ENCODE peak calls at places on chromosomes 16 and 17, in eight cellular contexts. B is sigmoid colon, R is HepG2, H is heart left ventricle, M is fibroblast of lung, U is hepatocyte, V is uterus, K is PC-9. O is an unnamed sample. For H3K27me3 and H3K36me3, the result is how much of the 10 kb centered on the place peaks cover.

GRCh38 chr16:17304124-17304813 is 166.5 kb downstream of the XYLT1 start:
- DNase-seq in B (no peak), R (no peak), H (no peak), M (no peak), U (peak), V (no peak), K (peak), O (peak)

GRCh38 chr16:11053916-11054460 is 109.6 kb downstream of the CLEC16A start:
- DNase-seq in B (peak), R (no peak), H (no peak), M (no peak), U (no peak), V (no peak), K (no peak), O (no peak)

GRCh38 chr17:74654742-74655141 is 31.2 kb upstream of the CD300E start:
- DNase-seq in B (no peak), R (no peak), H (no peak), M (no peak), U (no peak), V (no peak), K (no peak), O (no peak)

GRCh38 chr16:2811703-2812471 is 5.2 kb upstream of the PRSS21 start:
- DNase-seq in B (peak), R (no peak), H (no peak), M (no peak), U (no peak), V (no peak), K (peak), O (peak)

GRCh38 chr17:28675980-28676379 is 14.0 kb downstream of the SUPT6H start:
- DNase-seq in B (no peak), R (peak), H (no peak), M (no peak), U (peak), V (no peak), K (peak), O (peak)

GRCh38 chr17:46010597-46011186 is 11.6 kb downstream of the STH start:
- DNase-seq in B (no peak), R (peak), H (peak), M (no peak), U (no peak), V (no peak), K (no peak), O (peak)

GRCh38 chr17:35683588-35683987 is 47.9 kb upstream of the RASL10B start:
- DNase-seq in B (no peak), R (no peak), H (no peak), M (no peak), U (no peak), V (no peak), K (no peak), O (no peak)

GRCh38 chr16:30902070-30902972 is 5.9 kb downstream of the CTF1 start:
- DNase-seq in B (peak), R (peak), H (peak), M (peak), U (peak), V (peak), K (peak), O (peak)

GRCh38 chr16:73173396-73173795 is 125.5 kb upstream of the ZFHX3 start:
- DNase-seq in B (no peak), R (no peak), H (no peak), M (peak), U (no peak), V (no peak), K (no peak), O (no peak)

GRCh38 chr17:27989046-27989445 is 53.4 kb upstream of the NLK start:
- DNase-seq in B (no peak), R (no peak), H (no peak), M (peak), U (no peak), V (no peak), K (peak), O (no peak)

GRCh38 chr16:83552193-83552592 is 255.6 kb upstream of the HSBP1 start:
- DNase-seq in B (no peak), R (no peak), H (no peak), M (peak), U (no peak), V (no peak), K (no peak), O (no peak)

GRCh38 chr16:75392911-75393310 is 40.4 kb downstream of the CFDP1 start:
- DNase-seq in B (no peak), R (no peak), H (no peak), M (no peak), U (no peak), V (no peak), K (no peak), O (peak)

GRCh38 chr17:66904760-66905637 is 59.5 kb upstream of the CACNG4 start:
- DNase-seq in B (no peak), R (peak), H (no peak), M (peak), U (peak), V (peak), K (peak), O (no peak)

GRCh38 chr17:10172241-10172741 is 26.1 kb downstream of the GAS7 start:
- DNase-seq in B (no peak), R (no peak), H (no peak), M (no peak), U (no peak), V (no peak), K (no peak), O (no peak)

GRCh38 chr16:17414421-17414820 is 56.3 kb downstream of the XYLT1 start:
- DNase-seq in B (no peak), R (no peak), H (no peak), M (no peak), U (no peak), V (no peak), K (no peak), O (no peak)

GRCh38 chr16:69821844-69822173 is 59.7 kb downstream of the WWP2 start:
- DNase-seq in B (no peak), R (no peak), H (no peak), M (no peak), U (no peak), V (no peak), K (no peak), O (no peak)

GRCh38 chr16:64132686-64133085 is 989.2 kb downstream of the CDH11 start:
- DNase-seq in B (no peak), R (no peak), H (no peak), M (no peak), U (no peak), V (no peak), K (no peak), O (no peak)

GRCh38 chr17:4948166-4948996 is at the start of gene PFN1:
- DNase-seq in B (peak), R (peak), H (peak), M (peak), U (peak), V (peak), K (peak), O (peak)

GRCh38 chr16:78045865-78046581 is 23.7 kb downstream of the CLEC3A start:
- DNase-seq in B (no peak), R (peak), H (peak), M (peak), U (peak), V (peak), K (peak), O (peak)

GRCh38 chr16:57374067-57374534 is 1.8 kb downstream of the CX3CL1 start:
- DNase-seq in B (peak), R (no peak), H (no peak), M (peak), U (no peak), V (peak), K (no peak), O (no peak)

GRCh38 chr16:58096249-58096648 is 32.9 kb downstream of the CFAP20 start:
- DNase-seq in B (no peak), R (no peak), H (no peak), M (no peak), U (no peak), V (no peak), K (peak), O (no peak)

GRCh38 chr17:21283482-21284318 is 811 bp upstream of the MAP2K3 start:
- DNase-seq in B (peak), R (no peak), H (no peak), M (peak), U (peak), V (peak), K (peak), O (no peak)

GRCh38 chr17:61388561-61389356 is 10.9 kb upstream of the TBX2 start:
- DNase-seq in B (no peak), R (no peak), H (peak), M (no peak), U (no peak), V (no peak), K (no peak), O (no peak)

GRCh38 chr16:22369221-22369811 is 5.1 kb downstream of the CDR2 start:
- DNase-seq in B (no peak), R (peak), H (no peak), M (peak), U (peak), V (no peak), K (no peak), O (peak)

GRCh38 chr17:34307110-34307509 is 12.1 kb upstream of the CCL8 start:
- DNase-seq in B (no peak), R (no peak), H (no peak), M (no peak), U (no peak), V (peak), K (no peak), O (no peak)

GRCh38 chr16:6317924-6318323 is 1014.7 kb upstream of the RBFOX1 start:
- DNase-seq in B (no peak), R (no peak), H (no peak), M (no peak), U (no peak), V (no peak), K (no peak), O (no peak)

GRCh38 chr16:89618114-89618999 is 4.9 kb downstream of the DPEP1 start:
- DNase-seq in B (no peak), R (no peak), H (no peak), M (no peak), U (no peak), V (no peak), K (no peak), O (no peak)

GRCh38 chr17:71405101-71405500 is 715.7 kb upstream of the SOX9 start:
- DNase-seq in B (no peak), R (no peak), H (no peak), M (no peak), U (no peak), V (no peak), K (peak), O (no peak)

GRCh38 chr17:38451840-38452529 is 23.7 kb downstream of the ARHGAP23 start:
- DNase-seq in B (no peak), R (no peak), H (no peak), M (peak), U (peak), V (peak), K (peak), O (no peak)

GRCh38 chr17:73293480-73293911 is 18.3 kb downstream of the CDC42EP4 start:
- DNase-seq in B (peak), R (no peak), H (no peak), M (peak), U (peak), V (peak), K (peak), O (no peak)

GRCh38 chr16:72198021-72198420 is 26.1 kb upstream of the PMFBP1 start:
- DNase-seq in B (peak), R (no peak), H (no peak), M (peak), U (peak), V (no peak), K (no peak), O (no peak)

GRCh38 chr17:4625181-4625601 is 16.3 kb downstream of the ALOX15 start:
- DNase-seq in B (no peak), R (no peak), H (no peak), M (no peak), U (peak), V (no peak), K (no peak), O (no peak)

GRCh38 chr17:58640202-58640601 is 51.6 kb downstream of the TEX14 start:
- DNase-seq in B (no peak), R (no peak), H (no peak), M (no peak), U (no peak), V (no peak), K (no peak), O (no peak)

GRCh38 chr17:64130559-64131001 is 636 bp upstream of the ERN1 start:
- DNase-seq in B (peak), R (no peak), H (no peak), M (peak), U (no peak), V (peak), K (no peak), O (no peak)

GRCh38 chr16:83447560-83447959 is 360.2 kb upstream of the HSBP1 start:
- DNase-seq in B (no peak), R (no peak), H (no peak), M (no peak), U (no peak), V (no peak), K (no peak), O (no peak)

GRCh38 chr16:10114411-10114810 is 67.8 kb downstream of the GRIN2A start:
- DNase-seq in B (no peak), R (no peak), H (no peak), M (peak), U (no peak), V (peak), K (no peak), O (no peak)

DNA sequence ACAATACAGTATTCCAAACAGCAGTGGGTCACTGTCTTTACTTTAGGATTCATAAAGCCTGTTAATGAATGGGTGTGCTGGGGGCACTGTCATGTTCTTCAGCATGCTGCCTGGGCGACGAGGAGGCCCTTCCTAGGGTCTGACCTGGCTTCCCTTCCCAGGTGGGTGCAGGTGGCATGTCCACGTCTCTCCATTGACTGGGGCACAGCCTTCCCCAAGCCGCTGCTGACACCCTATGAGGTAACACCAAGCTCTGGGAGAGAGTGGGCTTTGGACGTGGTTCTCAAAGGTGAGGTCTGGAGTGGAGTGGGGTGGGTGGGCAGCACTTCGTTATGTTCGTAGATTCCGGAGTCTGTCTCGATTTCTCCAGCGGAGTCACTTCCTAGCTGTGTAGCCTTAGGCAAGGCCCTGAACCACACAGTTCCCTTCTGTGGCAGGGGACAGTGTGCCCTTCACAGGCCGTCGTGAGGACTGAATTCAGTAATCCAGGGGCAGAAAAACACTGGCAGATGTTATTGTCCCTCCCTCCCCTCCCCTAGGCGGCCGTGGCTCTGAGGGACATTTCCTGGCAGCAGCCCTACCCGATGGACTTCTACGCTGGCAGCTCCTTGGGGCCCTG is 771 bp upstream of the OVCA2 start:
- DNase-seq in B (peak), R (no peak), H (no peak), M (no peak), U (no peak), V (no peak), K (no peak), O (no peak)
- H3K27ac ChIP-seq in B (peak), R (no peak), H (peak), M (peak), U (peak), V (peak), K (no peak), O (peak)

DNA sequence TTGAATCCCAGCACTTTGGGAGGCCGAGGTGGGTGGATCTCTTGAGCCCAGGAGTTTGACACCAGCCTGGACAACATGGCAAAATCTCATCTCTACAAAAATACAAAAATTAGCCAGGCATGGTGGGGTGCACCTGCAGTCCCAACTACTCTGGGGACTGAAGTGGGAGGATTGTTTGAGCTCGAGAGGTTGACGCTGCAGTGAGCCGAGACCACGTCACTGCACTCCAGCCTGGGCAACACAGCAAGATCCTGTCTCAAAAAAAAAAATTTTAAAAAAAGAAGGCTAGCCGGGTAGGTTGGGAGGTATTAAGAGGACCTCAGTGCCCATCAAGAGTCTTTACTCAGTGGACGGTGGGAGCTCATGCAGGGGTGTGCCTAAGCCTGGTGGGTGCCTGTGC is 3.8 kb upstream of the NPTX1 start:
- DNase-seq in B (no peak), R (no peak), H (no peak), M (no peak), U (no peak), V (no peak), K (no peak), O (no peak)
- H3K27me3 ChIP-seq in B (half or more), R (under half), H (half or more), M (under half), U (half or more), V (under half), K (under half), O (under half)

GRCh38 chr16:23482778-23483177 is 27.5 kb downstream of the GGA2 start:
- DNase-seq in B (no peak), R (no peak), H (no peak), M (no peak), U (no peak), V (no peak), K (no peak), O (no peak)

GRCh38 chr16:23484501-23485256 is 25.6 kb downstream of the GGA2 start:
- DNase-seq in B (no peak), R (no peak), H (no peak), M (no peak), U (no peak), V (no peak), K (no peak), O (no peak)

GRCh38 chr16:23485841-23486240 is 24.5 kb downstream of the GGA2 start:
- DNase-seq in B (no peak), R (no peak), H (no peak), M (no peak), U (no peak), V (no peak), K (no peak), O (no peak)

GRCh38 chr16:23485257-23485614 is 25.1 kb downstream of the GGA2 start:
- DNase-seq in B (no peak), R (no peak), H (no peak), M (no peak), U (no peak), V (no peak), K (no peak), O (no peak)

GRCh38 chr16:23486480-23486879 is 23.8 kb downstream of the GGA2 start:
- DNase-seq in B (no peak), R (no peak), H (no peak), M (no peak), U (no peak), V (no peak), K (peak), O (no peak)
- H3K36me3 ChIP-seq in B (half or more), R (half or more), H (under half), M (under half), U (under half), V (under half), K (under half), O (under half)

GRCh38 chr17:19621697-19622096 is 26.9 kb upstream of the ALDH3A2 start:
- DNase-seq in B (no peak), R (no peak), H (no peak), M (no peak), U (no peak), V (no peak), K (no peak), O (no peak)
- H3K27ac ChIP-seq in B (no peak), R (no peak), H (no peak), M (no peak), U (no peak), V (no peak), K (no peak), O (no peak)

GRCh38 chr16:87602821-87603683 is 744 bp downstream of the JPH3 start:
- DNase-seq in B (no peak), R (no peak), H (peak), M (no peak), U (no peak), V (no peak), K (no peak), O (no peak)
- H3K27me3 ChIP-seq in B (half or more), R (under half), H (half or more), M (half or more), U (half or more), V (under half), K (half or more), O (under half)

GRCh38 chr16:1363501-1364041 is 11.8 kb downstream of the GNPTG start:
- DNase-seq in B (no peak), R (peak), H (peak), M (peak), U (peak), V (no peak), K (peak), O (peak)
- H3K36me3 ChIP-seq in B (under half), R (under half), H (under half), M (under half), U (under half), V (under half), K (under half), O (under half)

GRCh38 chr17:57406981-57407286 is 150.6 kb downstream of the MSI2 start:
- DNase-seq in B (no peak), R (no peak), H (no peak), M (no peak), U (no peak), V (no peak), K (no peak), O (no peak)
- H3K27ac ChIP-seq in B (peak), R (peak), H (no peak), M (no peak), U (peak), V (no peak), K (peak), O (no peak)

DNA sequence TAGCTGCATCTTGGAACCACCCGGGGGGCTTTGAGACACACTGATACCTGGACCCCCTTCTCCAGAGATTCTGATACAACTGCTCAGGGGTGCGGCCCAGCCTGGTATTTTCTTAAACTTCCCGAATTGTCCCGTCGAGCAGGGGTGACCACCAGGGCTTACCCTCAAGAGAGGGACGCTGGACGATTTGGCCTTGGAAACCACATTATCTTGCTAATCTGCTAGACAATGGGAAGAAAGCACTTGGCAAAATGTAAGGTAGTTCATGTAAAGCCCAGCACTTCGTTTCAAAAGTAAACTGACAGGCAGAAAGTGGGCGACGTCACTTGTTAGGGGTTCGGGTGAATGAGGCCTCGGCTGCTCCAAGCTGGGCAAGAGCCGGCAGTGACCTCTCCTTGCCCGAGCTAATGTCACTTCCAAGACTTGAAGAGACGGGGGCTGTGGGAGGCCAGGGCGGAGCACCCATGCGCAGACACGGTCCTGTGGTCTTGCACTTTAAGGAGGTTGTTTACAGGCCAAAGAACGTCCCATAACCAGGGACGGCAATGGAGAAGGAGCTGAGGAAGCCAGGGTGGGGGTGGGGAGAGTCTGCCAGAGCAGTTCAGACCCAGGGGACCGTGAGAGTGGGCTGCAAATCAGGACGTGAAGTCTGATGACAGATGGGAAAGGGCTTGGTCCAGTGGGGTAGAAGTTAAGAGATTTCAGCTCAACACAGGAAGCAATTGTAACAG is 152.7 kb upstream of the GSE1 start:
- DNase-seq in B (no peak), R (no peak), H (no peak), M (no peak), U (peak), V (peak), K (no peak), O (no peak)
- H3K27me3 ChIP-seq in B (under half), R (under half), H (under half), M (under half), U (under half), V (under half), K (under half), O (under half)

DNA sequence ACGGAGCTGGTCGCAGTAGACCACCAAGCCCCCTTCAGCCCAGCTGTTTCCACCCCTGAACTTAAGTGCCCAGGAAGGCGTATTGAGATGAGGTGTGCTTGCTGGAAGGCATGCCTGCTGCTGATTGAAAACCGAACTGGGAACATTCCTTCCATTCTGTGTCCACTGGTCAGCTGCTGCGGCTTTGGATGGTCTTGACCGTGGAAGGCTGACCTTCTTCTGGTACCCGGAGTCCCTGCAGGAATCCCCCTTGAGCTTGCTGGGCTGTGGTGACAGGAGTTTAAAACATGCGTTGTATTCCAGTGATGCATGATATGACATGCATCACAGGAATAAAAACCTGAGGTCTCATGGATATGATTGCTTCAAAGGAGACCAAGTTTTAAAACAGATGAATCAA is 31.4 kb downstream of the IL4R start:
- DNase-seq in B (no peak), R (no peak), H (no peak), M (no peak), U (no peak), V (no peak), K (no peak), O (no peak)
- H3K36me3 ChIP-seq in B (half or more), R (half or more), H (under half), M (under half), U (under half), V (under half), K (half or more), O (under half)